ENCODE peak calls at places on chromosome 13, in four cellular contexts. U is neural progenitor cell, O is GM23338, S is transverse colon. I is an unnamed sample.

GRCh38 chr13:95300625-95301134 is 571 bp downstream of the ABCC4 start:
- DNase-seq in U (peak; percentile 73), S (peak; percentile 63), O (peak; percentile 70), I (peak; percentile 62)

GRCh38 chr13:80555796-80556195 is 214.9 kb upstream of the SPRY2 start:
- DNase-seq in O (no peak), S (no peak), U (no peak), I (no peak)

GRCh38 chr13:46181799-46182490 is at the start of gene LCP1:
- DNase-seq in O (peak; percentile 16), S (peak; percentile 44), U (no peak), I (no peak)

GRCh38 chr13:25874907-25875306 is 176.9 kb downstream of the SHISA2 start:
- DNase-seq in O (no peak), S (peak; percentile 26), U (no peak), I (no peak)

GRCh38 chr13:114319441-114319871 is 5.2 kb downstream of the CHAMP1 start:
- DNase-seq in S (no peak), O (no peak), U (no peak), I (no peak)

GRCh38 chr13:47886314-47886713 is 114.8 kb downstream of the SUCLA2 start:
- DNase-seq in U (no peak), O (no peak), S (no peak), I (no peak)

GRCh38 chr13:26601669-26602068 is 44.2 kb downstream of the WASF3 start:
- DNase-seq in U (no peak), S (no peak), O (no peak), I (no peak)

GRCh38 chr13:50230365-50230978 is 215.2 kb downstream of the KCNRG start:
- DNase-seq in O (no peak), U (no peak), S (no peak), I (no peak)

GRCh38 chr13:48318714-48319457 is 15.3 kb downstream of the RB1 start:
- DNase-seq in U (no peak), S (no peak), O (no peak), I (no peak)

GRCh38 chr13:76680112-76680511 is 206.1 kb downstream of the KCTD12 start:
- DNase-seq in S (no peak), U (no peak), O (no peak), I (no peak)

GRCh38 chr13:59537500-59537899 is 626.2 kb downstream of the DIAPH3 start:
- DNase-seq in O (no peak), S (no peak), U (no peak), I (no peak)

GRCh38 chr13:57128909-57129308 is 11.8 kb upstream of the PRR20A start:
- DNase-seq in S (no peak), O (peak; percentile 67), U (peak; percentile 17), I (no peak)

GRCh38 chr13:37914781-37915391 is 45.3 kb upstream of the TRPC4 start:
- DNase-seq in U (peak; percentile 61), O (peak; percentile 31), S (no peak), I (no peak)

GRCh38 chr13:45518525-45519235 is 53.9 kb downstream of the COG3 start:
- DNase-seq in U (no peak), S (no peak), O (no peak), I (no peak)

DNA sequence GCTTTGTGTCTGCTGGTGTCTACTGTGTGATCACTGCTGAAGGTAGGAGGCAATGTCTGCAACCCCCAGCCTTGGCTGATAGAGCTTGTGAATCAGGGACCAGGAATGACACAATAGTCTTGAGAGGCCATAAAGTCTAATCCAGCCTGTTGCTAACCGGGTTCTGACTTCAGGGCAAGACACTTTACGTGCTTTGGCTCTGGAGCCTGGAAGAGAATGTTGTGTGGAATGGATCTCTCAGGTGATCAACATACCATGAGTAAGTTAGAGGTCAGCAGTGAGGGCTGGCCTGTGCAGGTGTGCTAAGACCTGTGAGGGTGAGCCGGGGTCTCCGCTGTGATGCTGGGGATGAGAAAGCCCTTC is 5.6 kb downstream of the COL4A2 start:
- DNase-seq in O (no peak), S (no peak), U (no peak), I (no peak)
- H3K4me1 ChIP-seq in O (peaks cover 10% of the 10 kb centered on the region), S (peaks cover 42% of the 10 kb centered on the region), U (peaks cover 13% of the 10 kb centered on the region), I (no peaks in the 10 kb centered on the region)

GRCh38 chr13:28204043-28204442 is 65.7 kb downstream of the PAN3 start:
- DNase-seq in U (no peak), O (no peak), S (no peak), I (no peak)
- TF ChIP-seq CTCF in U (no peak), O (no peak), S (no peak), I (no peak)

DNA sequence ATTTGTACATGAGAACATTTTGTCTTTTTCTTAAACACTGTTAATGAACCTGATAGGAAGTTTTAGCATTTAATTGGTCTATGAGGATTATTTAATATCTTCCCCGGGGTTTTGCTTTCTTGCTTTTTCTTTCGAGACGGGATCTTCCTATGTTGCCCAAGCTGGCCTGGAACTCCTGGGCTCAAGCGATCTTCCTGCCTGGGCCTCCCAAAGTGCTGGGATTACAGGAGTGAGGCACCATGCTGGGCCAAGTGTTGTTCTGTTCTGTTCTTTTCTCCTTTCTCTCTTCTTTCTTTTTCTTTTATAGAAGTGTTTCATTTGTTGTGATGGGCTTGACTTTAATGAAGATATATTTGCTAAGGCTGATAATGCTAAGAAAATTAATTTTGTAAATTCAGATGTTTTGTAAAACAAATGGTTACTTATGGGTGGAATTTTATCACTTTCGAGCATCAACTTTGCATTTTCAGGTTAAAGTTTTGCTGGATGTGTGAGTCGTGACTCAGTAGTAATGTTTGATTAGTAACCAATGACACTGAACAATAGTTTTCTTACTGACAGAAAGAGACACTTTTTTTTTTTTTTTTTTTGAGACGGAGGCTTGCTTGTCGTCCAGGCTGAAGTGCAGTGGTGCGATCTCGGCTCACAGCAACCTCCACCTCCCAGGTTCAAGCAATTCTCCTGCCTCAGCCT is 2.2 kb downstream of the PAN3 start:
- DNase-seq in O (peak; percentile 52), U (peak; percentile 70), S (no peak), I (no peak)
- H3K4me3 ChIP-seq in O (peak overlapping the region; percentile 90), U (peak overlapping the region; percentile 90), S (peak overlapping the region; percentile 84), I (peak overlapping the region; percentile 84)

GRCh38 chr13:102620512-102620911 is 23.7 kb downstream of the TPP2 start:
- DNase-seq in S (no peak), O (no peak), U (no peak), I (no peak)
- H3K4me1 ChIP-seq in S (no peaks in the 10 kb centered on the region), O (no peaks in the 10 kb centered on the region), U (no peaks in the 10 kb centered on the region), I (no peaks in the 10 kb centered on the region)

GRCh38 chr13:30551194-30551593 is 66.5 kb upstream of the USPL1 start:
- DNase-seq in U (peak; percentile 52), O (peak; percentile 70), S (no peak), I (no peak)
- TF ChIP-seq CTCF in U (peak; percentile 54), O (peak; percentile 58), S (peak; percentile 65), I (peak; percentile 57)

DNA sequence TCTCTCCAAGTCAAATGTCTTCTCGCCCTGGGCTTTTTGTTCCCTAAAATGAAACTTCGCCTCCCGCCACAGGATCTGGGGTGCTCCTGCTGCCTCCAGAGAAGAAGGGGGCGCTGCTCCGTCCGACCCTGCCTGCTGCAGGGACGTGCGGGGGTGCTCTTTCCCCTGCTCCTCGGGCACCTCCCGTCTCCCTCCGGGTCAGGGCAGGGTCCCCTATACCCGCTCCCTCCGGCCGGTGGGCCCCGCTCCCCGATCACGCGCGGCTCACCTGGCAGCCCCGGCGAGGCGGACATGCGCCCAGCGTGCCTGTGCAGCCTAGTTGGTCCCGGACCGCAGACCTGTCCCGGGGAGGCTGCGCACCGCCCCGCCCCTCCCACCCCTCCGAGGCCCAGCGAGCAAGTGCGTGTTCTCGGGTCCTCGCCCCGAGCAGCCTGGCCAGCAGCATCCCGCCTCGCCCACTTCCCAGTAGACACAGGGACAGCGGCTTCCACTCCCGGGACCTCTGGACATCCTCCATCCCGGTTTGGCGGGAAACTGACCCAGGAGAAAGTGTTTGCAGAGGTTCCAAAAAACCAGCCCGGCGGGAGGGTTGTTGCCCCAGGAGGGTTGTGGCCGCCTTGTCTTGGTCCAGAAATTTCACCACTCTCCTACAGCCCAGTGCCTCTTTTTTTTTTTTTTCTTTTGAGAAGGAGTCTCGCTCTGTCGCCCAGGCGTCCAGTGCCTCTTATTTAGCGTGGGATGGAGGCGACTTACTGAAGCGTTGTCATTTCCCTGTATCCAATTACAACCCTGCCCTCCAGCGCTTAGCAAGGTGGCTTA is at the start of gene OXGR1:
- DNase-seq in U (peak; percentile 36), S (peak; percentile 14), O (peak; percentile 46), I (peak; percentile 23)
- H3K4me3 ChIP-seq in U (peak within 1 kb of the TSS; percentile 59), S (peak within 1 kb of the TSS; percentile 57), O (peak within 1 kb of the TSS; percentile 50), I (peak within 1 kb of the TSS; percentile 64)

I was measured in BE2C.